ENCODE peak calls at places on chromosomes 12 and 14, in ten cellular contexts. Z is HT-29; O is RWPE1; X is ovary; U is NCI-H2081; S is stimulated activated CD8-positive, alpha-beta memory T cell treated with anti-CD3 and anti-CD28 coated beads, Interleukin-4, amount 100 ng/mL, for 4 hours; K is DMS153; R is CD8-positive, alpha-beta memory T cell; Y is mesendoderm; M is endodermal cell. B is an unnamed sample.

GRCh38 chr12:111361717-111362576 is 6.9 kb downstream of the PHETA1 start:
- DNase-seq in X (peak), Y (no peak), K (no peak), M (no peak), R (no peak), S (no peak), O (no peak), Z (no peak), U (no peak), B (no peak)

GRCh38 chr14:50874842-50875241 is 3.0 kb downstream of the ABHD12B start:
- DNase-seq in R (no peak), S (no peak), Y (no peak), M (no peak), X (no peak), U (no peak), K (peak), Z (no peak), O (no peak), B (no peak)

GRCh38 chr12:43742106-43742505 is 16.5 kb downstream of the PUS7L start:
- DNase-seq in Y (no peak), U (no peak), O (no peak), R (no peak), K (no peak), S (no peak), Z (no peak), X (no peak), M (no peak), B (no peak)

GRCh38 chr12:14395059-14395778 is 29.7 kb downstream of the ATF7IP start:
- DNase-seq in Y (no peak), U (no peak), Z (no peak), M (no peak), R (no peak), O (no peak), X (no peak), K (no peak), S (no peak), B (no peak)

GRCh38 chr14:83291716-83292115 is 1758.1 kb upstream of the SEL1L start:
- DNase-seq in K (no peak), U (no peak), Y (no peak), R (no peak), O (no peak), Z (no peak), S (no peak), X (no peak), M (no peak), B (no peak)

GRCh38 chr12:49955899-49956662 is 5.5 kb downstream of the AQP2 start:
- DNase-seq in R (no peak), S (no peak), Y (no peak), M (no peak), U (no peak), X (no peak), Z (no peak), O (no peak), K (no peak), B (no peak)

GRCh38 chr12:94149781-94150482 is 1.6 kb downstream of the PLXNC1 start:
- DNase-seq in Z (no peak), R (no peak), X (peak), O (no peak), S (no peak), K (no peak), Y (peak), U (no peak), M (peak), B (peak)

GRCh38 chr14:104224516-104225281 is 86.3 kb downstream of the KIF26A start:
- DNase-seq in S (peak), Z (no peak), R (peak), K (no peak), X (peak), O (no peak), Y (peak), M (peak), U (no peak), B (no peak)

GRCh38 chr12:25970916-25971674 is 12.6 kb downstream of the RASSF8 start:
- DNase-seq in O (no peak), M (no peak), U (no peak), Y (no peak), X (peak), R (no peak), K (no peak), Z (no peak), S (no peak), B (no peak)

GRCh38 chr12:63937381-63938168 is 93.1 kb downstream of the SRGAP1 start:
- DNase-seq in R (no peak), O (no peak), Z (no peak), S (no peak), M (no peak), U (no peak), K (no peak), Y (no peak), X (no peak), B (no peak)

GRCh38 chr12:6171409-6172015 is 28.7 kb upstream of the CD9 start:
- DNase-seq in O (no peak), Y (no peak), S (no peak), X (no peak), R (no peak), M (no peak), U (no peak), K (no peak), Z (no peak), B (no peak)

GRCh38 chr12:67299526-67299925 is 30.4 kb downstream of the CAND1 start:
- DNase-seq in M (no peak), U (no peak), X (no peak), R (no peak), K (no peak), Y (no peak), O (no peak), Z (no peak), S (no peak), B (no peak)

GRCh38 chr12:80837342-80837978 is 100.3 kb downstream of the LIN7A start:
- DNase-seq in R (no peak), K (no peak), U (peak), M (peak), O (peak), S (no peak), X (peak), Y (peak), Z (peak), B (no peak)

GRCh38 chr12:69150083-69150795 is 89.1 kb upstream of the CPSF6 start:
- DNase-seq in R (no peak), K (no peak), X (no peak), S (no peak), O (no peak), U (no peak), M (no peak), Z (no peak), Y (no peak), B (no peak)

GRCh38 chr14:22221508-22221907 is 367.5 kb downstream of the DAD1 start:
- DNase-seq in R (no peak), S (no peak), U (no peak), Y (peak), Z (peak), K (no peak), O (peak), M (no peak), X (no peak), B (no peak)

GRCh38 chr14:29721586-29721985 is 206.1 kb downstream of the PRKD1 start:
- DNase-seq in X (no peak), R (no peak), Z (no peak), Y (no peak), S (no peak), U (no peak), O (no peak), K (no peak), M (no peak), B (no peak)

GRCh38 chr12:130420071-130420470 is 82.4 kb downstream of the PIWIL1 start:
- DNase-seq in R (no peak), U (no peak), S (no peak), O (no peak), Y (no peak), K (no peak), M (no peak), X (no peak), Z (no peak), B (no peak)

GRCh38 chr12:96164951-96165858 is 29.0 kb upstream of the ELK3 start:
- DNase-seq in O (no peak), R (no peak), U (no peak), K (no peak), Z (no peak), S (no peak), M (no peak), X (peak), Y (no peak), B (no peak)

GRCh38 chr14:73245401-73246325 is 8.4 kb downstream of the PAPLN start:
- DNase-seq in M (peak), Y (no peak), U (peak), R (peak), Z (no peak), K (peak), S (no peak), X (no peak), O (peak), B (peak)

B was measured in dorsolateral prefrontal cortex.